ENCODE peak calls at places on chromosomes 4 and X, in nine cellular contexts. One of them, this sample, is unnamed.

GRCh38 chrX:136272325-136272724 is 21.1 kb upstream of the MAP7D3 start:
- DNase-seq in Caco-2: no peak
- DNase-seq in dorsolateral prefrontal cortex: no peak
- DNase-seq in NCI-H1417: no peak
- DNase-seq in T-helper 2 cell treated with Interferon-gamma antibody and Interleukin-4, amounts not matched to agents 5 μg/mL and 100 μg/mL, for 36 hours: no peak
- DNase-seq in activated T-helper 9 cell treated with anti-CD3 and anti-CD28 coated beads, Interleukin-2, amount 50 U/mL, for 16 hours: no peak
- DNase-seq in pons: no peak
- DNase-seq in H54: no peak
- DNase-seq in ELR: peak
- DNase-seq in this sample: peak

GRCh38 chr4:173014113-173014558 is 154.5 kb upstream of the GALNT7 start:
- DNase-seq in ELR: peak
- DNase-seq in dorsolateral prefrontal cortex: no peak
- DNase-seq in H54: peak
- DNase-seq in pons: no peak
- DNase-seq in Caco-2: no peak
- DNase-seq in T-helper 2 cell treated with Interferon-gamma antibody and Interleukin-4, amounts not matched to agents 5 μg/mL and 100 μg/mL, for 36 hours: no peak
- DNase-seq in NCI-H1417: no peak
- DNase-seq in activated T-helper 9 cell treated with anti-CD3 and anti-CD28 coated beads, Interleukin-2, amount 50 U/mL, for 16 hours: no peak
- DNase-seq in this sample: no peak

GRCh38 chrX:131607796-131608369 is 64.0 kb downstream of the OR13H1 start:
- DNase-seq in T-helper 2 cell treated with Interferon-gamma antibody and Interleukin-4, amounts not matched to agents 5 μg/mL and 100 μg/mL, for 36 hours: no peak
- DNase-seq in H54: no peak
- DNase-seq in ELR: no peak
- DNase-seq in NCI-H1417: no peak
- DNase-seq in Caco-2: no peak
- DNase-seq in dorsolateral prefrontal cortex: no peak
- DNase-seq in activated T-helper 9 cell treated with anti-CD3 and anti-CD28 coated beads, Interleukin-2, amount 50 U/mL, for 16 hours: no peak
- DNase-seq in pons: no peak
- DNase-seq in this sample: no peak

GRCh38 chrX:109707322-109707721 is 25.7 kb downstream of the ACSL4 start:
- DNase-seq in pons: no peak
- DNase-seq in H54: no peak
- DNase-seq in ELR: no peak
- DNase-seq in Caco-2: no peak
- DNase-seq in NCI-H1417: no peak
- DNase-seq in T-helper 2 cell treated with Interferon-gamma antibody and Interleukin-4, amounts not matched to agents 5 μg/mL and 100 μg/mL, for 36 hours: no peak
- DNase-seq in activated T-helper 9 cell treated with anti-CD3 and anti-CD28 coated beads, Interleukin-2, amount 50 U/mL, for 16 hours: no peak
- DNase-seq in dorsolateral prefrontal cortex: no peak
- DNase-seq in this sample: no peak

GRCh38 chr4:76956961-76957738 is 7.6 kb downstream of the SEPTIN11 start:
- DNase-seq in H54: no peak
- DNase-seq in NCI-H1417: no peak
- DNase-seq in activated T-helper 9 cell treated with anti-CD3 and anti-CD28 coated beads, Interleukin-2, amount 50 U/mL, for 16 hours: no peak
- DNase-seq in pons: no peak
- DNase-seq in ELR: no peak
- DNase-seq in dorsolateral prefrontal cortex: no peak
- DNase-seq in T-helper 2 cell treated with Interferon-gamma antibody and Interleukin-4, amounts not matched to agents 5 μg/mL and 100 μg/mL, for 36 hours: no peak
- DNase-seq in Caco-2: no peak
- DNase-seq in this sample: no peak

GRCh38 chrX:86047174-86047991 is at the start of gene CHM:
- DNase-seq in NCI-H1417: no peak
- DNase-seq in pons: peak
- DNase-seq in T-helper 2 cell treated with Interferon-gamma antibody and Interleukin-4, amounts not matched to agents 5 μg/mL and 100 μg/mL, for 36 hours: peak
- DNase-seq in H54: peak
- DNase-seq in dorsolateral prefrontal cortex: peak
- DNase-seq in Caco-2: peak
- DNase-seq in ELR: peak
- DNase-seq in activated T-helper 9 cell treated with anti-CD3 and anti-CD28 coated beads, Interleukin-2, amount 50 U/mL, for 16 hours: peak
- DNase-seq in this sample: no peak

GRCh38 chr4:183335369-183335940 is 13.2 kb upstream of the CLDN24 start:
- DNase-seq in NCI-H1417: no peak
- DNase-seq in pons: no peak
- DNase-seq in H54: peak
- DNase-seq in T-helper 2 cell treated with Interferon-gamma antibody and Interleukin-4, amounts not matched to agents 5 μg/mL and 100 μg/mL, for 36 hours: no peak
- DNase-seq in activated T-helper 9 cell treated with anti-CD3 and anti-CD28 coated beads, Interleukin-2, amount 50 U/mL, for 16 hours: no peak
- DNase-seq in ELR: peak
- DNase-seq in Caco-2: no peak
- DNase-seq in dorsolateral prefrontal cortex: no peak
- DNase-seq in this sample: peak

GRCh38 chr4:113499696-113500095 is 261.8 kb downstream of the CAMK2D start:
- DNase-seq in Caco-2: no peak
- DNase-seq in T-helper 2 cell treated with Interferon-gamma antibody and Interleukin-4, amounts not matched to agents 5 μg/mL and 100 μg/mL, for 36 hours: no peak
- DNase-seq in activated T-helper 9 cell treated with anti-CD3 and anti-CD28 coated beads, Interleukin-2, amount 50 U/mL, for 16 hours: no peak
- DNase-seq in ELR: peak
- DNase-seq in NCI-H1417: no peak
- DNase-seq in dorsolateral prefrontal cortex: no peak
- DNase-seq in H54: peak
- DNase-seq in pons: no peak
- DNase-seq in this sample: no peak